ENCODE peak calls at places on chromosomes 2 and 18, in six cellular contexts. A, I, V, O, T and K are unnamed samples.
A peak's percentile ranks its signal among the peaks of the same experiment; 100 is the strongest.

GRCh38 chr18:2971741-2972552 is 41.0 kb downstream of the LPIN2 start:
- DNase-seq in V (peak; percentile 45), T (no peak), A (peak; percentile 38), O (peak; percentile 25), I (peak; percentile 61), K (no peak)

GRCh38 chr18:27014841-27015240 is 149.3 kb upstream of the AQP4 start:
- DNase-seq in O (no peak), V (no peak), T (no peak), A (no peak), I (no peak), K (no peak)

GRCh38 chr2:45045706-45046105 is 36.5 kb upstream of the SIX2 start:
- DNase-seq in A (no peak), I (no peak), O (no peak), T (no peak), V (no peak), K (no peak)

GRCh38 chr2:73968357-73968937 is 16.3 kb upstream of the TET3 start:
- DNase-seq in I (no peak), V (no peak), A (no peak), O (no peak), T (no peak), K (no peak)

GRCh38 chr18:9437049-9437448 is 38.3 kb upstream of the RALBP1 start:
- DNase-seq in A (no peak), I (no peak), T (no peak), V (no peak), O (no peak), K (no peak)

GRCh38 chr18:23227729-23228075 is 92.4 kb downstream of the CABLES1 start:
- DNase-seq in O (no peak), V (no peak), I (no peak), T (no peak), A (no peak), K (no peak)

GRCh38 chr2:21220930-21221329 is 97.2 kb downstream of the TDRD15 start:
- DNase-seq in T (no peak), I (no peak), O (no peak), A (no peak), V (peak; percentile 50), K (no peak)

GRCh38 chr2:216215991-216216390 is 106.8 kb downstream of the XRCC5 start:
- DNase-seq in V (peak; percentile 10), I (no peak), A (no peak), T (no peak), O (no peak), K (no peak)

GRCh38 chr2:188235364-188235763 is 56.3 kb upstream of the GULP1 start:
- DNase-seq in A (no peak), T (no peak), V (no peak), I (no peak), O (no peak), K (no peak)

GRCh38 chr2:55862673-55863390 is 60.8 kb downstream of the EFEMP1 start:
- DNase-seq in V (no peak), A (no peak), T (no peak), I (no peak), O (peak; percentile 36), K (peak; percentile 74)

GRCh38 chr18:62339106-62339988 is 14.2 kb downstream of the TNFRSF11A start:
- DNase-seq in A (no peak), V (no peak), T (no peak), I (no peak), O (no peak), K (no peak)

GRCh38 chr2:177909962-177910361 is 162.6 kb downstream of the PDE11A start:
- DNase-seq in T (no peak), O (no peak), A (no peak), I (no peak), V (no peak), K (no peak)

GRCh38 chr2:169038338-169038757 is 7.2 kb upstream of the ABCB11 start:
- DNase-seq in O (no peak), T (no peak), V (no peak), A (no peak), I (no peak), K (no peak)

GRCh38 chr2:233470007-233470687 is 96.4 kb downstream of the USP40 start:
- DNase-seq in O (no peak), I (peak; percentile 83), T (peak; percentile 78), A (no peak), V (peak; percentile 15), K (peak; percentile 69)

GRCh38 chr2:61471905-61472805 is 1.3 kb upstream of the USP34 start:
- DNase-seq in V (peak; percentile 46), T (no peak), A (no peak), I (no peak), O (peak; percentile 28), K (no peak)

GRCh38 chr2:185813707-185814106 is 75.1 kb downstream of the FSIP2 start:
- DNase-seq in V (peak; percentile 7), I (no peak), A (no peak), O (no peak), T (no peak), K (no peak)

DNA sequence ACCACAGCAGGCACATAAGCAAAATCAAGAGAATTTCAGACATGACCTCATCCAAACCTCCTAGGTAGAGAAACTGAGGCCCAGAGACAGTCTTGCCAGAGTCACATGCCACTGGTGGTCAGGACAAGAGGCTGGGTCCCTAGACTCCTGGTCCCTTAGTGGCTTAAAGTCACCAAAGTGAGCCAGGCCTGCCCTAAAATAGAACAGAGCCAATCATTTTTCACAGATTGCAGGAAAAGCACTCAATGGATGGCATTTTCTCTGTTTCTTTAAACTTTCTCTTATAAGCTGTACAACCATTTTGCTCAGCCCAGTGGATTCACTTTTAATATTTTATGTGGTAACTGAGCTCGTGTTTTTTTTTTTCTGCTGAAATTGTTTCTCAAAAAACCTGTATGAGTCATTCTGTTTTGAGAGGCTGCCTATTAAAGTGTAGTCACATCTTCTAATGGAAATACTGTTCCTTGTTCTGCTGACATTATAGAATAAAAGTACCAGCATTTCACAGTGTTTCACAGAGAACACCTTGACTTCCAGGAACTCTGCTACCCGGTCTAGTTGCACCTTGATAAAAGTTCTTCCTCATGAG is 29.6 kb downstream of the STEAP3 start:
- DNase-seq in T (no peak), I (no peak), V (no peak), O (no peak), A (no peak), K (no peak)
- TF ChIP-seq POLR2A in T (no peak), I (no peak), V (no peak), O (no peak), A (no peak), K (no peak)

DNA sequence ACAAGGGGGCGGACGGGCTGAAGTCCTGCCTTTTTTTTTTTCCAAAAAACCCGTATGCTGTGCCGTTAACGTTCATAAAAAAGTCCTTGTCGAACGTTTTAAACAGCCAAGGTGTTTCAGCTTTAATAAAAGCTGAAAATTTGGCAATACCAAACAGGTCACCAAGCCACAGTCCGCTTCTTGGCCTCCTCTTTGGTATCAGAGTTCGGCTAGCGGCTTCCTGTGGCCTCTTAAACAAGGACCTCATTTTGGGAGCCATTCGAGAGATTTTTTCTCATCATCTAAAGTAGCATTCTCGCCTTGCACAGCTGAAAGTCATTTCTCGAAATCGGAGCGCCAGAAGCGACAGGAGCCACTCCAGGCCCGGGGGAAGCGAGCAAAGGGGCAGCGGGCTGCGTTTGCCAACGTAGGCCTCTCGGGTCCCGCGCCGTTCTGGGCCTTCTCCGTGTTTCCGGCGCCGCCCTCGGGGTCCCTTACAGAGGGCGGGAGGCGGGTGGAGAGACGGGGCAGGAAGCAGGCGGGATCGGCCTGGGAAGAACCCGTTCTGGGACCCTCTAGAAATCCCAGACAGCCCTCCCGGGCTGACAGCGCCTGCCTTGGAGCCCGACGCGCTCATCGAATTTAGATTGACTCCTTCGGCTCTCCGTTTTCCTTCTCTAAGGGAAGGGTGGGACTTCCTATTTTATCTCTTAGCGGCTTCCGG is 560 bp upstream of the ZNF407 start:
- DNase-seq in T (peak; percentile 81), O (peak; percentile 31), V (peak; percentile 77), A (peak; percentile 27), I (peak; percentile 78), K (peak; percentile 92)
- TF ChIP-seq POLR2A in T (no peak), O (peak; percentile 19), V (no peak), A (peak; percentile 52), I (no peak), K (no peak)

DNA sequence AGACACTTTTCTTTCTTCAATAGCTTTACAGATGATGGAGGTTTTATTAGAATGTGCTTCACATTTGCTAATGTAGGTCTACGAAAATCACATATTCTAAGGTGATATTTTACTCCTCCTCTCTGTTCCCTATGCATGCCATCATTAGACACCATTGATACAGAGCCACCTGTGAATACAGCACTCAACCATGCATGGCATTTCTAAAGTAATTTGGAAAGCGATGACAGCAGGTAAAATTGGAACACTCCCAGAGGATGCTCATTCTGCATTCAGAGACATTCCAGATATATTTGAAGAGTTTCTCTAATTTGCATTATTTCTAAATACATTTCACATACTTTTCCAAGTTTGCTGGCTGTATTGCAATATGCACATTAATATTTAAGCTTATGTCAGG is 65.3 kb upstream of the RIT2 start:
- DNase-seq in A (no peak), T (no peak), V (no peak), O (no peak), I (no peak), K (no peak)
- TF ChIP-seq POLR2A in A (no peak), T (no peak), V (no peak), O (no peak), I (no peak), K (no peak)

GRCh38 chr2:28389399-28390240 is 3.0 kb upstream of the FOSL2 start:
- DNase-seq in O (no peak), A (no peak), V (no peak), I (no peak), T (no peak), K (no peak)

GRCh38 chr2:28390241-28390856 is 2.3 kb upstream of the FOSL2 start:
- DNase-seq in O (peak; percentile 92), T (peak; percentile 97), A (peak; percentile 60), I (peak; percentile 90), V (peak; percentile 82), K (peak; percentile 94)

GRCh38 chr2:28391564-28392296 is 928 bp upstream of the FOSL2 start:
- DNase-seq in A (peak; percentile 45), I (peak; percentile 93), V (peak; percentile 87), T (peak; percentile 94), O (peak; percentile 94), K (peak; percentile 96)

GRCh38 chr2:28392297-28393114 is at the start of gene FOSL2:
- DNase-seq in O (peak; percentile 98), T (peak; percentile 96), V (peak; percentile 96), I (peak; percentile 97), A (peak; percentile 78), K (peak; percentile 97)

DNA sequence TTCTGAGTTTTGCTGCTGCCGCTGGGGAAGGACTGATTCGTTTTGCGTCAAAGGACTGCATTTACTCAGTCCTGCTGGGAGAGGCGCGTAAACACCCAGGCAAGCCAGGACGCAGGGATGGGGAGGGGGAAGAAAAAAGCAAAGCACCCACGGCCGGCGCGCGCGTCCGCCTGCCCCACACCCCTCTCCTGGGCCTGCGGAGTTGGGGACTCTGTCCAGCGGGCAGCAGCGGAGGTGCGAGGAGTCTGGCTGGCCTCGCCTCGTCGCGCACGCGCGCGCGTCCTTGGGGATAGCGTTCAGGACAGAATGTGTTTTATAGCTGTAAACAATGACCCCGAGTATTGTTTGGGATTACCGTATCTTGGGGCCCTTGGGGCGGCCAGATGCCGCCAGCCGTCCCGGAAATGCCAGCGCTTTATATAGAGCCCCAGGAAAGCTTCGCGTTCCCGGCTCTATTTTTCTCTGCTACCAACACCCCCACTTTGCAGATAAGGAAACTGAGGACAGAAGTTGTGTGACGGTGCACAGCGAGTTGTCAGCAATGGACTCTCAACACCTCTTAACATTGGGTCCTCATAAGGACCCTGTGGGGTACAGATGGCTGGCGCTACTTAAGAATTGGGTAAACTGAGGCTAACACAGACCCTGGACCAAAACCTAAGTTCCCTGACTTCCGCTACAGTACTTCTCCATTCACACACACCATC is 1.6 kb upstream of the FOSL2 start:
- DNase-seq in T (peak; percentile 95), O (peak; percentile 65), V (peak; percentile 77), A (no peak), I (peak; percentile 82), K (peak; percentile 78)
- TF ChIP-seq POLR2A in T (no peak), O (no peak), V (peak; percentile 53), A (no peak), I (no peak), K (peak; percentile 9)